ENCODE peak calls at places on chromosome 1, in nine cellular contexts. G, U, C, Q, E, V, M, K and Z are unnamed samples.

GRCh38 chr1:224780736-224781135 is 148.7 kb upstream of the DNAH14 start:
- DNase-seq in G (no peak), U (no peak), E (no peak), Q (no peak), K (no peak), M (no peak), C (no peak), V (no peak), Z (no peak)

GRCh38 chr1:239913141-239913585 is 178.5 kb upstream of the FMN2 start:
- DNase-seq in E (no peak), V (no peak), C (no peak), Q (no peak), M (no peak), G (no peak), K (no peak), U (no peak), Z (no peak)

GRCh38 chr1:17189632-17190525 is 15.0 kb upstream of the PADI1 start:
- DNase-seq in V (peak; percentile 91), G (peak; percentile 90), K (no peak), U (no peak), M (no peak), Q (no peak), C (peak; percentile 87), E (peak; percentile 96), Z (no peak)

GRCh38 chr1:243596441-243597183 is 253.4 kb downstream of the AKT3 start:
- DNase-seq in K (peak; percentile 48), G (peak; percentile 84), E (peak; percentile 92), Q (no peak), U (no peak), C (peak; percentile 45), V (peak; percentile 85), M (no peak), Z (no peak)

GRCh38 chr1:228276901-228277490 is 69.2 kb downstream of the OBSCN start:
- DNase-seq in Q (peak; percentile 54), K (no peak), M (no peak), V (no peak), G (no peak), U (no peak), E (no peak), C (no peak), Z (no peak)

GRCh38 chr1:39167632-39168209 is 36.8 kb upstream of the MACF1 start:
- DNase-seq in M (no peak), E (no peak), U (no peak), Q (no peak), K (no peak), C (no peak), V (peak; percentile 54), G (no peak), Z (no peak)

GRCh38 chr1:201593200-201593828 is 54.4 kb downstream of the NAV1 start:
- DNase-seq in V (peak; percentile 97), C (peak; percentile 90), K (no peak), G (peak; percentile 97), Q (peak; percentile 64), E (peak; percentile 93), U (no peak), M (peak; percentile 35), Z (no peak)

GRCh38 chr1:98920441-98921110 is 84.1 kb downstream of the PLPPR5 start:
- DNase-seq in U (no peak), V (peak; percentile 52), C (peak; percentile 45), K (no peak), Q (no peak), E (peak; percentile 68), M (no peak), G (peak; percentile 50), Z (no peak)

GRCh38 chr1:167467126-167467725 is 51.1 kb downstream of the CD247 start:
- DNase-seq in K (no peak), U (no peak), M (no peak), C (peak; percentile 24), G (no peak), Q (no peak), E (peak; percentile 13), V (no peak), Z (no peak)

GRCh38 chr1:8524637-8525157 is 206.8 kb downstream of the SLC45A1 start:
- DNase-seq in U (no peak), K (no peak), G (no peak), M (no peak), V (no peak), C (no peak), E (no peak), Q (no peak), Z (no peak)

GRCh38 chr1:202750761-202751160 is 40.5 kb upstream of the SYT2 start:
- DNase-seq in C (peak; percentile 10), Q (no peak), K (no peak), V (no peak), M (no peak), G (no peak), E (no peak), U (no peak), Z (no peak)
- TF ChIP-seq CTCF in C (no peak), Q (peak; percentile 18), K (no peak), V (no peak), M (no peak), G (no peak), E (no peak), U (no peak), Z (peak; percentile 7)

GRCh38 chr1:107529511-107530149 is 388.8 kb downstream of the NTNG1 start:
- DNase-seq in C (peak; percentile 63), U (no peak), Q (no peak), V (peak; percentile 70), E (peak; percentile 63), M (no peak), K (peak; percentile 70), G (peak; percentile 47), Z (peak; percentile 57)
- TF ChIP-seq CTCF in C (peak; percentile 75), U (peak; percentile 14), Q (peak; percentile 77), V (peak; percentile 86), E (peak; percentile 83), M (peak; percentile 59), K (peak; percentile 85), G (peak; percentile 84), Z (peak; percentile 96)

GRCh38 chr1:63918395-63918945 is 144.7 kb downstream of the ROR1 start:
- DNase-seq in K (no peak), C (no peak), V (peak; percentile 28), E (no peak), G (no peak), M (no peak), U (no peak), Q (no peak), Z (no peak)

GRCh38 chr1:63921357-63921756 is 147.5 kb downstream of the ROR1 start:
- DNase-seq in K (no peak), M (no peak), V (no peak), U (no peak), C (no peak), Q (no peak), E (no peak), G (no peak), Z (no peak)

GRCh38 chr1:63922848-63923247 is 149.0 kb downstream of the ROR1 start:
- DNase-seq in U (no peak), V (no peak), K (no peak), G (no peak), M (peak; percentile 29), C (no peak), Q (peak; percentile 70), E (no peak), Z (no peak)

GRCh38 chr1:63917571-63918394 is 144.0 kb downstream of the ROR1 start:
- DNase-seq in C (no peak), M (no peak), K (no peak), E (no peak), U (no peak), G (no peak), Q (no peak), V (no peak), Z (peak; percentile 6)

DNA sequence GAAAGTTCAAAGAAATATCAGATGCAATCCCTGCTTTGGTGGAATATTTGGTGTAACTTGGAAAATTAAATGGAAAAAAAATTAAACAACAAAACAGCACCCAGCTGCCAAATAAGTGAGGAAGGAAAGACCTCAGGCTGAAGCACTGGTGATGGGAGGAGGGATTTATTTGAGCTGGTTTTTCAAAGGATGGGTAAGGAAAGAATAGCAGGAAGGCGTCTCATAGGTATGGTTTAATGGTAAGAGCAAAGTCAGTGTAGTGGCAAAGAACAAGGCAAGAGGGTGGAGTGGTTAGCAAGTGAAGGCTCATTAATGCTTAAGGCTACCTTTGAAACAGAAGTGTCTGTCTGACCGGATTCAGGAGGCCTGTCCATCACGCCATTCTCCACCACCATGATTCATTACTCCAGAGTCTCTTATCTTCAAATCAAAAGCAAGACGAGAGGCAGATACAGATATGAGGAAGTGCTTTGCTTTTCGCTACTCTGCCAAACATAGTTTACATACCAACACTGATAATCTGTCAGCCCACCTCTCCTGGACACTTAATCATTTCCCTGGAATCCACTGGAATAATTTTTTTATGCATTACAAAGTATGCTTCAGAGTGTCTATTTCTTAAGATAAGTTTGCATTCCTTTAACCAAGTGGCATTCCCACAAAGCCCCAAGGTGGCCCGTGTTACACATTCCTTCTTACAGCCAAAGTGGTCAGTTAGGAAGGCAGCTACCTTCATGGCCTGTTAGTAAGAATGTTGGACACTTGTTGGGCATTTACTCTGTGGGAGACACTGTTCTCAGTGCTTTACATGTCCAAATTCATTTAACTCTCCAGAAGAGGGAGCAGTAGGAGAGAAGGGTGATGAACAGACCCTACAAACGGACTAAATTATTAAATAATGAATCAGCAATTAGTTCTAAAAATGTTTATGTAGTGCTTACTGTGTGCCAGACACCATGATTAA is 146.6 kb downstream of the ROR1 start:
- DNase-seq in C (peak; percentile 36), G (peak; percentile 80), M (no peak), K (no peak), V (peak; percentile 77), U (no peak), E (peak; percentile 72), Q (no peak), Z (no peak)
- TF ChIP-seq CTCF in C (no peak), G (peak; percentile 48), M (no peak), K (no peak), V (peak; percentile 49), U (peak; percentile 18), E (peak; percentile 31), Q (peak; percentile 19), Z (no peak)

GRCh38 chr1:81756872-81757271 is 43.9 kb upstream of the ADGRL2 start:
- DNase-seq in C (no peak), U (no peak), M (no peak), V (peak; percentile 33), K (no peak), G (peak; percentile 4), E (peak; percentile 38), Q (no peak), Z (no peak)

GRCh38 chr1:81757398-81758020 is 43.2 kb upstream of the ADGRL2 start:
- DNase-seq in U (no peak), Q (no peak), E (no peak), K (no peak), V (no peak), M (no peak), C (no peak), G (peak; percentile 10), Z (no peak)

GRCh38 chr1:81758213-81758612 is 42.5 kb upstream of the ADGRL2 start:
- DNase-seq in C (no peak), M (no peak), Q (no peak), U (no peak), G (no peak), E (peak; percentile 8), K (no peak), V (no peak), Z (no peak)

DNA sequence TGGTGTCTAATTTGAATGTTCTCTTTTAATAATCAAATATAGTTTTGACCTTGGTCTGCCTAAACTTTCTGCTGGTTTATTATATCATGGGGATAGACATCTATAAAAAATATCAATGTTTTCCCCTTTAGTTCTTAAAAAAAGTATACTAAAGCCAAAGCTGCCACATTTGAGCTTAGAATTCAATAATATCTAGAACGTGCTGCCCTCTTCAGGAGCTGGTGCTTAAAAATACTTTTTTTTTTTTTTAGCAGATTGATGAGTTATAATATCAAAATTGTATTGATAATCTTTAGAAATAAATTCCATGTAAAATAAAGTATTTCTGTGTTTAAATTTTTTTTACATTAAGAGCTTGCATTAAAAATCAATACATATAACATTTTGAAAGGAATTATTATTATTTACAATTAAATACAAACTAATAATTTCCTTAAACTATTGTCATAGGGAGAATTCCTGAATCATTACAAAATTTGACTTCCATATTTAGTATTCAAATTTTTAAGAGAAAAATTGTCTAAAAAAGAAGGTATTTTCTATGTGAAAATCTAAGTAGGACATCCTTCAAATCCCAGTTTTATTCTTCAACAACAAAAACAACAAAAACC is 40.1 kb upstream of the ADGRL2 start:
- DNase-seq in Q (no peak), C (no peak), V (peak; percentile 75), G (peak; percentile 10), E (peak; percentile 36), K (no peak), U (no peak), M (no peak), Z (no peak)
- TF ChIP-seq CTCF in Q (peak; percentile 13), C (peak; percentile 33), V (peak; percentile 52), G (peak; percentile 38), E (peak; percentile 38), K (peak; percentile 28), U (peak; percentile 4), M (no peak), Z (no peak)